ENCODE peak calls at places on chromosomes 13 and 19, in six cellular contexts. One of them, this sample, is unnamed. For H3K4me1, the result is how much of the 10 kb centered on the place peaks cover.

GRCh38 chr13:97855570-97855970 is 97.9 kb upstream of the IPO5 start:
- DNase-seq in CD4-positive, alpha-beta memory T cell: peak
- DNase-seq in ascending aorta: no peak
- DNase-seq in GM23338: peak
- DNase-seq in uterus: peak
- DNase-seq in CD8-positive, alpha-beta T cell: no peak
- DNase-seq in this sample: peak

GRCh38 chr19:7450243-7451223 is 38.3 kb downstream of the PEX11G start:
- DNase-seq in CD4-positive, alpha-beta memory T cell: no peak
- DNase-seq in ascending aorta: no peak
- DNase-seq in GM23338: no peak
- DNase-seq in uterus: no peak
- DNase-seq in CD8-positive, alpha-beta T cell: no peak
- DNase-seq in this sample: peak

GRCh38 chr13:45879666-45880065 is 28.1 kb upstream of the SIAH3 start:
- DNase-seq in CD4-positive, alpha-beta memory T cell: no peak
- DNase-seq in ascending aorta: no peak
- DNase-seq in GM23338: peak
- DNase-seq in uterus: peak
- DNase-seq in CD8-positive, alpha-beta T cell: no peak
- DNase-seq in this sample: peak

GRCh38 chr13:29081036-29081435 is 260.9 kb downstream of the MTUS2 start:
- DNase-seq in CD4-positive, alpha-beta memory T cell: peak
- DNase-seq in ascending aorta: no peak
- DNase-seq in GM23338: no peak
- DNase-seq in uterus: no peak
- DNase-seq in CD8-positive, alpha-beta T cell: peak
- DNase-seq in this sample: no peak

GRCh38 chr19:4083677-4084546 is 17.2 kb upstream of the ZBTB7A start:
- DNase-seq in CD4-positive, alpha-beta memory T cell: peak
- DNase-seq in ascending aorta: no peak
- DNase-seq in GM23338: peak
- DNase-seq in uterus: no peak
- DNase-seq in CD8-positive, alpha-beta T cell: peak
- DNase-seq in this sample: no peak

GRCh38 chr13:27861165-27861564 is 58.6 kb upstream of the PDX1 start:
- DNase-seq in CD4-positive, alpha-beta memory T cell: no peak
- DNase-seq in ascending aorta: no peak
- DNase-seq in GM23338: peak
- DNase-seq in uterus: no peak
- DNase-seq in CD8-positive, alpha-beta T cell: no peak
- DNase-seq in this sample: no peak

GRCh38 chr13:25633108-25633507 is 261.3 kb downstream of the ATP8A2 start:
- DNase-seq in CD4-positive, alpha-beta memory T cell: no peak
- DNase-seq in ascending aorta: no peak
- DNase-seq in GM23338: no peak
- DNase-seq in uterus: no peak
- DNase-seq in CD8-positive, alpha-beta T cell: no peak
- DNase-seq in this sample: no peak

GRCh38 chr13:26508885-26509284 is 48.6 kb upstream of the WASF3 start:
- DNase-seq in CD4-positive, alpha-beta memory T cell: no peak
- DNase-seq in ascending aorta: no peak
- DNase-seq in GM23338: no peak
- DNase-seq in uterus: peak
- DNase-seq in CD8-positive, alpha-beta T cell: no peak
- DNase-seq in this sample: no peak

GRCh38 chr13:106475852-106476251 is 59.6 kb downstream of the EFNB2 start:
- DNase-seq in CD4-positive, alpha-beta memory T cell: no peak
- DNase-seq in ascending aorta: no peak
- DNase-seq in GM23338: no peak
- DNase-seq in uterus: no peak
- DNase-seq in CD8-positive, alpha-beta T cell: no peak
- DNase-seq in this sample: no peak

GRCh38 chr19:42653841-42654240 is 59.1 kb upstream of the CEACAM8 start:
- DNase-seq in CD4-positive, alpha-beta memory T cell: no peak
- DNase-seq in ascending aorta: no peak
- DNase-seq in GM23338: peak
- DNase-seq in uterus: no peak
- DNase-seq in CD8-positive, alpha-beta T cell: no peak
- DNase-seq in this sample: no peak

GRCh38 chr13:39493966-39494365 is 109.0 kb downstream of the LHFPL6 start:
- DNase-seq in CD4-positive, alpha-beta memory T cell: no peak
- DNase-seq in ascending aorta: no peak
- DNase-seq in GM23338: peak
- DNase-seq in uterus: no peak
- DNase-seq in CD8-positive, alpha-beta T cell: no peak
- DNase-seq in this sample: peak
- H3K4me1 ChIP-seq in CD4-positive, alpha-beta memory T cell: under half
- H3K4me1 ChIP-seq in ascending aorta: under half
- H3K4me1 ChIP-seq in GM23338: half or more
- H3K4me1 ChIP-seq in uterus: under half
- H3K4me1 ChIP-seq in CD8-positive, alpha-beta T cell: under half
- H3K4me1 ChIP-seq in this sample: under half

GRCh38 chr19:38386968-38387549 is 775 bp downstream of the GGN start:
- DNase-seq in CD4-positive, alpha-beta memory T cell: no peak
- DNase-seq in ascending aorta: no peak
- DNase-seq in GM23338: no peak
- DNase-seq in uterus: no peak
- DNase-seq in CD8-positive, alpha-beta T cell: no peak
- DNase-seq in this sample: no peak
- H3K4me1 ChIP-seq in CD4-positive, alpha-beta memory T cell: under half
- H3K4me1 ChIP-seq in ascending aorta: under half
- H3K4me1 ChIP-seq in GM23338: under half
- H3K4me1 ChIP-seq in uterus: under half
- H3K4me1 ChIP-seq in CD8-positive, alpha-beta T cell: under half
- H3K4me1 ChIP-seq in this sample: under half

DNA sequence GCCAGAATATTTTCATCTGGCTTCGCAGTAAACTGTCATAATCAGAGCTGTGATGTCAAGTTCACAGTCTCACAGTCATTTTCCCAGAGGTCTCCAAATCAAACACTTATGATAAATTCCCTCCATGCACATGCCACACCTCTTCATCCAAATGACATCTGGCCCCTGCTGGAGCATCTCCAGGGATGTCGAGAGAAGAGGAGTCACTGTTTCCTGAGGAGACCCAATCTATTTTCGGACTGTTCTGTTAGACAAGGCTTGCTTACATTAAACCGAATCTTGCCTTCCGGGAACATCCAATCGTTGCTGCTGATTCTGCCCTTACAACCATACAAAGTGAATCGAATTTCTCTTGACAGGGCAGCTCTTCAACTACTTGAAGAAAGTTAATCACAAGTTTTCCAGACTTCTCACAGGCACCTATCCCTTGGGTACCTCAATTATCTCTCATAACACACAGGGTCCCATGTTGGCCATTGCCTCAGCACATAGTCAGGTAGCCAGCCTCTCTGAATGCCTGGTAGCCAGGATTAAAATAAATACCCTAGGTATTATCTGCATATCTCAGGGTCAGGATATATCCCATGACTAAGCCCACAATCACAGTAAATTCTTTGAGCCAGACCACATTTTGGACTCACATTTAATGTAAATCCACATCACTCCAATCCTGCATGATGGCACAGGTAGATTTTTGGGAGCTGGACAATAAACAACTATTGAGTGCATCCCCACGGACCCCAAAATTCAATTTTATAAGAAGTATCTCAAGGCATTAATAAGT is 182.5 kb downstream of the ABCC4 start:
- DNase-seq in CD4-positive, alpha-beta memory T cell: no peak
- DNase-seq in ascending aorta: no peak
- DNase-seq in GM23338: no peak
- DNase-seq in uterus: no peak
- DNase-seq in CD8-positive, alpha-beta T cell: no peak
- DNase-seq in this sample: no peak
- H3K4me1 ChIP-seq in CD4-positive, alpha-beta memory T cell: under half
- H3K4me1 ChIP-seq in ascending aorta: under half
- H3K4me1 ChIP-seq in GM23338: under half
- H3K4me1 ChIP-seq in uterus: under half
- H3K4me1 ChIP-seq in CD8-positive, alpha-beta T cell: under half
- H3K4me1 ChIP-seq in this sample: under half

GRCh38 chr19:44747739-44748425 is 626 bp upstream of the BCL3 start:
- DNase-seq in CD4-positive, alpha-beta memory T cell: no peak
- DNase-seq in ascending aorta: no peak
- DNase-seq in GM23338: peak
- DNase-seq in uterus: peak
- DNase-seq in CD8-positive, alpha-beta T cell: peak
- DNase-seq in this sample: peak
- H3K4me1 ChIP-seq in CD4-positive, alpha-beta memory T cell: half or more
- H3K4me1 ChIP-seq in ascending aorta: under half
- H3K4me1 ChIP-seq in GM23338: under half
- H3K4me1 ChIP-seq in uterus: under half
- H3K4me1 ChIP-seq in CD8-positive, alpha-beta T cell: under half
- H3K4me1 ChIP-seq in this sample: under half

DNA sequence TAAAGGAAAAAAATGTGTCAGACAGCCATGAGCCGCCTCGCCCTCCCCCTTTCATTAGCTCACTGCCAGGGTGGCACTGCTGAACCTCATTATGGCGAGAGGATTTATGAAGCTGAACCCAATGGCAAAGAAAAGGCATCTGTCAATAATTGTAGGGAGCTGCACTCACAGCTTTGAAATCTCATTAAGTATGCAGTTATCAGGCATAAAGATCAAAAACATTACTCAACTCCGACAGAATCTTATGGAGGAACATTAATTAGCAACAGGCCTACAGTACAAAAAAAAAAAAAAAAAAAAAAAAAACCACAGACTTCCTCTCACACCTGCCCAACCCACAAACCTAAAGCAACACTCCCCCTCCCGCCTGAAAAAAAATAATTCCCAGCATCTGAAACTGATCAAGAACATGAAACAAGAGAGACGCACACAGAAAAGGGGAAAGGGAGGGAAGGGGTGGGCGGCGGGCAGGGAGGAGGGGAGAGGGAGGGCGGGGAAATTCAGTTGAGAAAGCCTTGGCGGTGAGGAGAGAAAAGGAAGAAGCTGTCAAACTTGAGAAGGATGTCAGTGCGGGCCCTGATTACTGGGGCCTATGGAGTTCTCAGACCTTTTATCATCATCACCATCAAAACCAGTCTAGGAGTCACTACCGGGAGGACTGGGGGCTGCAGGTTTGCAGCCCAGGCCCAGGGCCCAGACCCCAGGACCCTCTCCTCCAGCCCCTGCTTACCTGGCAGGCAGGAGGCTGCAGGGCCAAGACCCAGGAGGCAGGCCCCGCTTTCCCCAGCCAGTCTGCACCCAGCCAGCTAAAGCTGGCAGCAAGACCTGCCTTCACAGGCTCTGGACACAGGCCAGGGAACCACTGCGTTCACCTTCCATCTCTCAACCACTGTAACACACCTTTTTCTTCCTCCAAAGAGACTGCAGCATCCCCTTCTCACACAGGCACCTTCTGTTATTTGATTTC is 8.9 kb downstream of the TSHZ3 start:
- DNase-seq in CD4-positive, alpha-beta memory T cell: peak
- DNase-seq in ascending aorta: no peak
- DNase-seq in GM23338: peak
- DNase-seq in uterus: peak
- DNase-seq in CD8-positive, alpha-beta T cell: no peak
- DNase-seq in this sample: no peak
- H3K4me1 ChIP-seq in CD4-positive, alpha-beta memory T cell: under half
- H3K4me1 ChIP-seq in ascending aorta: under half
- H3K4me1 ChIP-seq in GM23338: under half
- H3K4me1 ChIP-seq in uterus: under half
- H3K4me1 ChIP-seq in CD8-positive, alpha-beta T cell: under half
- H3K4me1 ChIP-seq in this sample: under half

GRCh38 chr19:18478545-18479311 is 40.8 kb upstream of the ISYNA1 start:
- DNase-seq in CD4-positive, alpha-beta memory T cell: peak
- DNase-seq in ascending aorta: no peak
- DNase-seq in GM23338: no peak
- DNase-seq in uterus: peak
- DNase-seq in CD8-positive, alpha-beta T cell: peak
- DNase-seq in this sample: no peak

GRCh38 chr19:18479964-18480723 is 41.7 kb downstream of the ELL start:
- DNase-seq in CD4-positive, alpha-beta memory T cell: no peak
- DNase-seq in ascending aorta: no peak
- DNase-seq in GM23338: no peak
- DNase-seq in uterus: peak
- DNase-seq in CD8-positive, alpha-beta T cell: no peak
- DNase-seq in this sample: no peak

GRCh38 chr19:18484992-18485391 is 36.9 kb downstream of the ELL start:
- DNase-seq in CD4-positive, alpha-beta memory T cell: no peak
- DNase-seq in ascending aorta: no peak
- DNase-seq in GM23338: no peak
- DNase-seq in uterus: no peak
- DNase-seq in CD8-positive, alpha-beta T cell: no peak
- DNase-seq in this sample: no peak

GRCh38 chr19:18483119-18483518 is 38.8 kb downstream of the ELL start:
- DNase-seq in CD4-positive, alpha-beta memory T cell: no peak
- DNase-seq in ascending aorta: no peak
- DNase-seq in GM23338: no peak
- DNase-seq in uterus: no peak
- DNase-seq in CD8-positive, alpha-beta T cell: no peak
- DNase-seq in this sample: no peak

DNA sequence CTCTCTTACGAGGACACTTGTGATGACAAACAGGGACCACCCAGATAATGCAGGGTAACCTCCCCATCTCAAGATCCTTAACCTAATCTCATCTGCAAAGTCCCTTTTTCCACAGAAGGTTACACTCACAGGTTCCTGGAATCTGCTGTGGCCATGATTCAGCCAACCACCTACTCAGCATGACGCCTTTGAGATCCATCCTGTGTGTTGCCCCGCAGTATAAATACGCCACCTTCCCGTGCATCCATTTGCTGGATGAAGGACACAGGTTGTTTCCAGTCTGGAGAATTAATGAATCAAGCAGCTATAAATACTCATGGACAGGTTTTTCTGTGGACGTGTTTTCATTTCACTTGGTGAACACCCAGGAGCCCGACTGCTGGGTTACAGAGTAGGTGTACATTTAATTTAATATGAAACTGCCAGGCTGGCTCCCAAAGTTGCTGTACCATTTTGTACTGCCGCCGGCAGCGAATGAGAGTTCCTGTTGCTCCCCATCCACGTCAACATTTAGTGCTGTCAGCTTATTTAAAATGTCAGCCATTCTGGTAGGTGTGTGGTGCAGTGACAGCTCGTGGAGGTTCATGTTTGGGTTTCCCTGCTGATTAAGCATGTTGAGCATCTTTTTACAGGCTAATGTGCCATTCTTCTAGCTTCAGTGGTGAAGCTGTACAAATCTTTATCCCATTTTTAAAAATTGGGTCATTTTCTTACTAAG is 40.2 kb downstream of the ELL start:
- DNase-seq in CD4-positive, alpha-beta memory T cell: no peak
- DNase-seq in ascending aorta: no peak
- DNase-seq in GM23338: no peak
- DNase-seq in uterus: no peak
- DNase-seq in CD8-positive, alpha-beta T cell: no peak
- DNase-seq in this sample: no peak
- H3K4me1 ChIP-seq in CD4-positive, alpha-beta memory T cell: half or more
- H3K4me1 ChIP-seq in ascending aorta: half or more
- H3K4me1 ChIP-seq in GM23338: under half
- H3K4me1 ChIP-seq in uterus: under half
- H3K4me1 ChIP-seq in CD8-positive, alpha-beta T cell: half or more
- H3K4me1 ChIP-seq in this sample: under half

GRCh38 chr19:11138659-11139526 is 16.7 kb downstream of the SPC24 start:
- DNase-seq in CD4-positive, alpha-beta memory T cell: no peak
- DNase-seq in ascending aorta: peak
- DNase-seq in GM23338: peak
- DNase-seq in uterus: peak
- DNase-seq in CD8-positive, alpha-beta T cell: no peak
- DNase-seq in this sample: peak
- H3K4me1 ChIP-seq in CD4-positive, alpha-beta memory T cell: under half
- H3K4me1 ChIP-seq in ascending aorta: half or more
- H3K4me1 ChIP-seq in GM23338: under half
- H3K4me1 ChIP-seq in uterus: under half
- H3K4me1 ChIP-seq in CD8-positive, alpha-beta T cell: under half
- H3K4me1 ChIP-seq in this sample: under half

GRCh38 chr19:1009043-1009975 is 9.1 kb downstream of the GRIN3B start:
- DNase-seq in CD4-positive, alpha-beta memory T cell: no peak
- DNase-seq in ascending aorta: no peak
- DNase-seq in GM23338: peak
- DNase-seq in uterus: peak
- DNase-seq in CD8-positive, alpha-beta T cell: no peak
- DNase-seq in this sample: no peak
- H3K4me1 ChIP-seq in CD4-positive, alpha-beta memory T cell: under half
- H3K4me1 ChIP-seq in ascending aorta: under half
- H3K4me1 ChIP-seq in GM23338: under half
- H3K4me1 ChIP-seq in uterus: under half
- H3K4me1 ChIP-seq in CD8-positive, alpha-beta T cell: under half
- H3K4me1 ChIP-seq in this sample: under half

This sample was measured in endodermal cell.